ENCODE peak calls at places on chromosomes 1 and 21, in five cellular contexts. B is HTR-8/SVneo, T is anterior cingulate cortex, I is T-helper 2 cell, L is brain microvascular endothelial cell. D is an unnamed sample.
A peak's percentile ranks its signal among the peaks of the same experiment; 100 is the strongest.

GRCh38 chr21:39136711-39137110 is 46.5 kb downstream of the PSMG1 start:
- DNase-seq in B (no peak), T (no peak), I (no peak), L (peak; percentile 31), D (no peak)

GRCh38 chr1:42913426-42914091 is 45.1 kb downstream of the SLC2A1 start:
- DNase-seq in B (peak; percentile 41), T (no peak), I (peak; percentile 55), L (peak; percentile 86), D (no peak)

GRCh38 chr1:201166964-201167624 is 12.8 kb upstream of the TMEM9 start:
- DNase-seq in B (no peak), T (no peak), I (no peak), L (no peak), D (no peak)

GRCh38 chr1:68717330-68717729 is 220.4 kb upstream of the DEPDC1 start:
- DNase-seq in B (no peak), T (no peak), I (no peak), L (no peak), D (no peak)

GRCh38 chr1:91076834-91077233 is 55.0 kb upstream of the ZNF644 start:
- DNase-seq in B (no peak), T (no peak), I (no peak), L (no peak), D (no peak)

GRCh38 chr1:31701137-31701736 is 2.6 kb downstream of the COL16A1 start:
- DNase-seq in B (peak; percentile 89), T (peak; percentile 62), I (no peak), L (peak; percentile 98), D (no peak)

GRCh38 chr1:200901796-200902444 is 7.2 kb downstream of the INAVA start:
- DNase-seq in B (no peak), T (no peak), I (no peak), L (no peak), D (no peak)

GRCh38 chr1:200561856-200562214 is 58.7 kb downstream of the KIF14 start:
- DNase-seq in B (no peak), T (no peak), I (no peak), L (no peak), D (no peak)

GRCh38 chr1:235326719-235327558 is 1.0 kb downstream of the ARID4B start:
- DNase-seq in B (no peak), T (no peak), I (peak; percentile 76), L (no peak), D (peak; percentile 46)

GRCh38 chr1:91440845-91441244 is 36.2 kb upstream of the HFM1 start:
- DNase-seq in B (no peak), T (no peak), I (no peak), L (no peak), D (no peak)

GRCh38 chr1:211656728-211657127 is 18.7 kb downstream of the NEK2 start:
- DNase-seq in B (no peak), T (no peak), I (no peak), L (no peak), D (no peak)

GRCh38 chr1:47508900-47509488 is 71.2 kb downstream of the FOXD2 start:
- DNase-seq in B (no peak), T (no peak), I (no peak), L (no peak), D (no peak)

GRCh38 chr1:8003431-8004112 is 22.5 kb downstream of the ERRFI1 start:
- DNase-seq in B (no peak), T (no peak), I (no peak), L (no peak), D (no peak)

GRCh38 chr1:213884942-213885341 is 102.8 kb upstream of the PROX1 start:
- DNase-seq in B (no peak), T (no peak), I (no peak), L (no peak), D (no peak)

GRCh38 chr1:64915381-64916274 is 50.7 kb downstream of the JAK1 start:
- DNase-seq in B (peak; percentile 22), T (no peak), I (no peak), L (peak; percentile 93), D (no peak)

GRCh38 chr1:190679032-190679431 is 201.4 kb upstream of the BRINP3 start:
- DNase-seq in B (no peak), T (no peak), I (no peak), L (no peak), D (no peak)

GRCh38 chr1:27010226-27010994 is 2.2 kb downstream of the TENT5B start:
- DNase-seq in B (no peak), T (no peak), I (no peak), L (no peak), D (no peak)

GRCh38 chr1:204102029-204102611 is 29.2 kb downstream of the SOX13 start:
- DNase-seq in B (no peak), T (no peak), I (peak; percentile 36), L (no peak), D (no peak)

GRCh38 chr1:160061376-160062100 is 8.4 kb downstream of the KCNJ10 start:
- DNase-seq in B (peak; percentile 42), T (no peak), I (no peak), L (no peak), D (no peak)

GRCh38 chr1:16187748-16188401 is 24.6 kb downstream of the ARHGEF19 start:
- DNase-seq in B (peak; percentile 84), T (no peak), I (peak; percentile 56), L (peak; percentile 77), D (peak; percentile 60)

GRCh38 chr1:70211536-70211935 is 6.2 kb upstream of the LRRC40 start:
- DNase-seq in B (no peak), T (no peak), I (no peak), L (no peak), D (no peak)

GRCh38 chr1:186498695-186499389 is 37.9 kb upstream of the PDC start:
- DNase-seq in B (no peak), T (no peak), I (no peak), L (peak; percentile 90), D (no peak)

GRCh38 chr1:152313319-152313801 is 11.7 kb downstream of the FLG start:
- DNase-seq in B (no peak), T (no peak), I (no peak), L (no peak), D (no peak)

GRCh38 chr1:174743654-174744561 is 255.8 kb upstream of the CACYBP start:
- DNase-seq in B (peak; percentile 29), T (no peak), I (peak; percentile 21), L (no peak), D (no peak)

GRCh38 chr1:225449261-225449660 is 21.4 kb upstream of the LBR start:
- DNase-seq in B (peak; percentile 74), T (no peak), I (no peak), L (no peak), D (no peak)

GRCh38 chr1:109112056-109112651 is 1.8 kb upstream of the ELAPOR1 start:
- DNase-seq in B (peak; percentile 30), T (no peak), I (peak; percentile 1), L (no peak), D (no peak)